ENCODE peak calls at places on chromosomes 3 and 15, in nine cellular contexts. R is effector CD4-positive, alpha-beta T cell; C is tibial nerve; J is CD4-positive, alpha-beta T cell; T is effector memory CD4-positive, alpha-beta T cell; F is myocyte; W is stimulated activated CD4-positive, alpha-beta T cell treated with anti-CD3 and anti-CD28 coated beads, Interleukin-15, amount 100 ng/mL, for 1 hour; Z is glomerular endothelial cell; O is NAMALWA. X is an unnamed sample.

GRCh38 chr3:134697830-134698699 is 47.2 kb upstream of the KY start:
- DNase-seq in R (no peak), C (no peak), J (no peak), T (no peak), F (no peak), W (no peak), Z (no peak), O (no peak), X (no peak)

GRCh38 chr3:146326875-146327543 is 76.1 kb upstream of the PLSCR4 start:
- DNase-seq in R (no peak), C (no peak), J (no peak), T (no peak), F (peak), W (no peak), Z (peak), O (peak), X (peak)

GRCh38 chr15:80228959-80229610 is 22.9 kb downstream of the CTXND1 start:
- DNase-seq in R (no peak), C (no peak), J (no peak), T (no peak), F (peak), W (no peak), Z (no peak), O (no peak), X (no peak)

GRCh38 chr3:123586131-123586530 is 1.3 kb upstream of the HACD2 start:
- DNase-seq in R (no peak), C (no peak), J (no peak), T (no peak), F (peak), W (no peak), Z (no peak), O (peak), X (peak)

GRCh38 chr3:127628788-127629456 is at the start of gene PODXL2:
- DNase-seq in R (no peak), C (no peak), J (no peak), T (no peak), F (peak), W (no peak), Z (no peak), O (no peak), X (no peak)

GRCh38 chr3:187274315-187274976 is 17.1 kb downstream of the MASP1 start:
- DNase-seq in R (no peak), C (no peak), J (no peak), T (no peak), F (no peak), W (no peak), Z (no peak), O (no peak), X (no peak)

GRCh38 chr3:118245312-118245711 is 789.3 kb downstream of the IGSF11 start:
- DNase-seq in R (no peak), C (no peak), J (no peak), T (no peak), F (no peak), W (no peak), Z (no peak), O (no peak), X (no peak)

GRCh38 chr15:100053476-100054121 is 288.2 kb downstream of the ADAMTS17 start:
- DNase-seq in R (no peak), C (no peak), J (no peak), T (no peak), F (no peak), W (no peak), Z (no peak), O (no peak), X (no peak)

GRCh38 chr3:122000936-122001605 is 21.0 kb downstream of the ILDR1 start:
- DNase-seq in R (no peak), C (no peak), J (no peak), T (no peak), F (no peak), W (no peak), Z (no peak), O (no peak), X (no peak)

GRCh38 chr15:45666119-45666875 is 31.5 kb downstream of the SQOR start:
- DNase-seq in R (no peak), C (no peak), J (no peak), T (no peak), F (no peak), W (no peak), Z (no peak), O (peak), X (no peak)

GRCh38 chr3:55364426-55364825 is 122.7 kb downstream of the WNT5A start:
- DNase-seq in R (no peak), C (no peak), J (no peak), T (no peak), F (no peak), W (no peak), Z (no peak), O (no peak), X (no peak)

GRCh38 chr3:14497321-14497720 is 42.8 kb downstream of the GRIP2 start:
- DNase-seq in R (no peak), C (no peak), J (no peak), T (no peak), F (no peak), W (no peak), Z (no peak), O (no peak), X (no peak)

GRCh38 chr3:63639821-63640220 is 12.7 kb upstream of the SNTN start:
- DNase-seq in R (no peak), C (no peak), J (no peak), T (no peak), F (no peak), W (no peak), Z (no peak), O (no peak), X (no peak)